ENCODE peak calls at places on chromosomes 7 and 10, in four cellular contexts. One of them, this sample, is unnamed.
A peak's percentile ranks its signal among the peaks of the same experiment; 100 is the strongest.

GRCh38 chr7:63925262-63925625 is 73.4 kb upstream of the ZNF722 start:
- DNase-seq in left cardiac atrium: no peak
- DNase-seq in activated CD4-positive, alpha-beta memory T cell treated with anti-CD3 and anti-CD28 coated beads, Interleukin-2, amount 10 ng/mL, durations not matched to agents 7 days and 5 days: no peak
- DNase-seq in activated naive CD8-positive, alpha-beta T cell treated with anti-CD3 and anti-CD28 coated beads, Interleukin-2, amount 50 U/mL, for 24 hours: peak; percentile 16
- DNase-seq in this sample: no peak

GRCh38 chr7:84204655-84205054 is 10.1 kb upstream of the SEMA3A start:
- DNase-seq in activated CD4-positive, alpha-beta memory T cell treated with anti-CD3 and anti-CD28 coated beads, Interleukin-2, amount 10 ng/mL, durations not matched to agents 7 days and 5 days: no peak
- DNase-seq in left cardiac atrium: no peak
- DNase-seq in activated naive CD8-positive, alpha-beta T cell treated with anti-CD3 and anti-CD28 coated beads, Interleukin-2, amount 50 U/mL, for 24 hours: no peak
- DNase-seq in this sample: no peak

GRCh38 chr7:3943779-3944520 is 642.9 kb downstream of the SDK1 start:
- DNase-seq in activated CD4-positive, alpha-beta memory T cell treated with anti-CD3 and anti-CD28 coated beads, Interleukin-2, amount 10 ng/mL, durations not matched to agents 7 days and 5 days: no peak
- DNase-seq in left cardiac atrium: no peak
- DNase-seq in activated naive CD8-positive, alpha-beta T cell treated with anti-CD3 and anti-CD28 coated beads, Interleukin-2, amount 50 U/mL, for 24 hours: no peak
- DNase-seq in this sample: no peak

GRCh38 chr7:112989531-112989930 is 97.1 kb downstream of the GPR85 start:
- DNase-seq in activated naive CD8-positive, alpha-beta T cell treated with anti-CD3 and anti-CD28 coated beads, Interleukin-2, amount 50 U/mL, for 24 hours: no peak
- DNase-seq in left cardiac atrium: no peak
- DNase-seq in activated CD4-positive, alpha-beta memory T cell treated with anti-CD3 and anti-CD28 coated beads, Interleukin-2, amount 10 ng/mL, durations not matched to agents 7 days and 5 days: no peak
- DNase-seq in this sample: no peak

GRCh38 chr10:132494831-132495230 is 42.8 kb upstream of the INPP5A start:
- DNase-seq in left cardiac atrium: no peak
- DNase-seq in activated naive CD8-positive, alpha-beta T cell treated with anti-CD3 and anti-CD28 coated beads, Interleukin-2, amount 50 U/mL, for 24 hours: no peak
- DNase-seq in activated CD4-positive, alpha-beta memory T cell treated with anti-CD3 and anti-CD28 coated beads, Interleukin-2, amount 10 ng/mL, durations not matched to agents 7 days and 5 days: no peak
- DNase-seq in this sample: no peak

GRCh38 chr10:67657775-67658174 is 38.2 kb downstream of the CTNNA3 start:
- DNase-seq in left cardiac atrium: no peak
- DNase-seq in activated CD4-positive, alpha-beta memory T cell treated with anti-CD3 and anti-CD28 coated beads, Interleukin-2, amount 10 ng/mL, durations not matched to agents 7 days and 5 days: no peak
- DNase-seq in activated naive CD8-positive, alpha-beta T cell treated with anti-CD3 and anti-CD28 coated beads, Interleukin-2, amount 50 U/mL, for 24 hours: no peak
- DNase-seq in this sample: no peak

GRCh38 chr10:96089116-96089515 is 41.0 kb upstream of the ZNF518A start:
- DNase-seq in activated CD4-positive, alpha-beta memory T cell treated with anti-CD3 and anti-CD28 coated beads, Interleukin-2, amount 10 ng/mL, durations not matched to agents 7 days and 5 days: no peak
- DNase-seq in activated naive CD8-positive, alpha-beta T cell treated with anti-CD3 and anti-CD28 coated beads, Interleukin-2, amount 50 U/mL, for 24 hours: no peak
- DNase-seq in left cardiac atrium: no peak
- DNase-seq in this sample: no peak

GRCh38 chr10:80405636-80406035 is 2.7 kb upstream of the PRXL2A start:
- DNase-seq in activated CD4-positive, alpha-beta memory T cell treated with anti-CD3 and anti-CD28 coated beads, Interleukin-2, amount 10 ng/mL, durations not matched to agents 7 days and 5 days: no peak
- DNase-seq in left cardiac atrium: no peak
- DNase-seq in activated naive CD8-positive, alpha-beta T cell treated with anti-CD3 and anti-CD28 coated beads, Interleukin-2, amount 50 U/mL, for 24 hours: no peak
- DNase-seq in this sample: no peak

GRCh38 chr10:34104829-34105572 is 710.1 kb downstream of the PARD3 start:
- DNase-seq in activated naive CD8-positive, alpha-beta T cell treated with anti-CD3 and anti-CD28 coated beads, Interleukin-2, amount 50 U/mL, for 24 hours: no peak
- DNase-seq in activated CD4-positive, alpha-beta memory T cell treated with anti-CD3 and anti-CD28 coated beads, Interleukin-2, amount 10 ng/mL, durations not matched to agents 7 days and 5 days: no peak
- DNase-seq in left cardiac atrium: no peak
- DNase-seq in this sample: no peak

GRCh38 chr10:29980084-29980483 is 79.3 kb downstream of the JCAD start:
- DNase-seq in left cardiac atrium: peak; percentile 77
- DNase-seq in activated naive CD8-positive, alpha-beta T cell treated with anti-CD3 and anti-CD28 coated beads, Interleukin-2, amount 50 U/mL, for 24 hours: no peak
- DNase-seq in activated CD4-positive, alpha-beta memory T cell treated with anti-CD3 and anti-CD28 coated beads, Interleukin-2, amount 10 ng/mL, durations not matched to agents 7 days and 5 days: no peak
- DNase-seq in this sample: peak; percentile 64

GRCh38 chr7:78043159-78043558 is 244.6 kb downstream of the PHTF2 start:
- DNase-seq in activated CD4-positive, alpha-beta memory T cell treated with anti-CD3 and anti-CD28 coated beads, Interleukin-2, amount 10 ng/mL, durations not matched to agents 7 days and 5 days: no peak
- DNase-seq in left cardiac atrium: no peak
- DNase-seq in activated naive CD8-positive, alpha-beta T cell treated with anti-CD3 and anti-CD28 coated beads, Interleukin-2, amount 50 U/mL, for 24 hours: no peak
- DNase-seq in this sample: no peak

GRCh38 chr10:11795101-11795920 is 27.8 kb upstream of the PROSER2 start:
- DNase-seq in activated CD4-positive, alpha-beta memory T cell treated with anti-CD3 and anti-CD28 coated beads, Interleukin-2, amount 10 ng/mL, durations not matched to agents 7 days and 5 days: no peak
- DNase-seq in left cardiac atrium: no peak
- DNase-seq in activated naive CD8-positive, alpha-beta T cell treated with anti-CD3 and anti-CD28 coated beads, Interleukin-2, amount 50 U/mL, for 24 hours: no peak
- DNase-seq in this sample: no peak

GRCh38 chr10:79137826-79138225 is 69.1 kb downstream of the ZMIZ1 start:
- DNase-seq in activated CD4-positive, alpha-beta memory T cell treated with anti-CD3 and anti-CD28 coated beads, Interleukin-2, amount 10 ng/mL, durations not matched to agents 7 days and 5 days: peak; percentile 80
- DNase-seq in left cardiac atrium: no peak
- DNase-seq in activated naive CD8-positive, alpha-beta T cell treated with anti-CD3 and anti-CD28 coated beads, Interleukin-2, amount 50 U/mL, for 24 hours: peak; percentile 75
- DNase-seq in this sample: peak; percentile 57

GRCh38 chr7:87600130-87601124 is at the start of gene ABCB1:
- DNase-seq in left cardiac atrium: peak; percentile 59
- DNase-seq in activated CD4-positive, alpha-beta memory T cell treated with anti-CD3 and anti-CD28 coated beads, Interleukin-2, amount 10 ng/mL, durations not matched to agents 7 days and 5 days: peak; percentile 52
- DNase-seq in activated naive CD8-positive, alpha-beta T cell treated with anti-CD3 and anti-CD28 coated beads, Interleukin-2, amount 50 U/mL, for 24 hours: peak; percentile 57
- DNase-seq in this sample: peak; percentile 33

GRCh38 chr10:26588611-26589010 is 108.9 kb upstream of the PDSS1 start:
- DNase-seq in left cardiac atrium: no peak
- DNase-seq in activated CD4-positive, alpha-beta memory T cell treated with anti-CD3 and anti-CD28 coated beads, Interleukin-2, amount 10 ng/mL, durations not matched to agents 7 days and 5 days: no peak
- DNase-seq in activated naive CD8-positive, alpha-beta T cell treated with anti-CD3 and anti-CD28 coated beads, Interleukin-2, amount 50 U/mL, for 24 hours: no peak
- DNase-seq in this sample: no peak

GRCh38 chr10:17782921-17783665 is 26.1 kb upstream of the MRC1 start:
- DNase-seq in left cardiac atrium: no peak
- DNase-seq in activated naive CD8-positive, alpha-beta T cell treated with anti-CD3 and anti-CD28 coated beads, Interleukin-2, amount 50 U/mL, for 24 hours: no peak
- DNase-seq in activated CD4-positive, alpha-beta memory T cell treated with anti-CD3 and anti-CD28 coated beads, Interleukin-2, amount 10 ng/mL, durations not matched to agents 7 days and 5 days: no peak
- DNase-seq in this sample: no peak

GRCh38 chr10:112526130-112526529 is 79.1 kb downstream of the VTI1A start:
- DNase-seq in activated CD4-positive, alpha-beta memory T cell treated with anti-CD3 and anti-CD28 coated beads, Interleukin-2, amount 10 ng/mL, durations not matched to agents 7 days and 5 days: no peak
- DNase-seq in left cardiac atrium: no peak
- DNase-seq in activated naive CD8-positive, alpha-beta T cell treated with anti-CD3 and anti-CD28 coated beads, Interleukin-2, amount 50 U/mL, for 24 hours: no peak
- DNase-seq in this sample: no peak

GRCh38 chr7:23712368-23713284 is 2.6 kb downstream of the STK31 start:
- DNase-seq in activated naive CD8-positive, alpha-beta T cell treated with anti-CD3 and anti-CD28 coated beads, Interleukin-2, amount 50 U/mL, for 24 hours: no peak
- DNase-seq in left cardiac atrium: no peak
- DNase-seq in activated CD4-positive, alpha-beta memory T cell treated with anti-CD3 and anti-CD28 coated beads, Interleukin-2, amount 10 ng/mL, durations not matched to agents 7 days and 5 days: no peak
- DNase-seq in this sample: no peak

GRCh38 chr10:112059220-112059619 is 124.3 kb downstream of the GPAM start:
- DNase-seq in left cardiac atrium: no peak
- DNase-seq in activated naive CD8-positive, alpha-beta T cell treated with anti-CD3 and anti-CD28 coated beads, Interleukin-2, amount 50 U/mL, for 24 hours: no peak
- DNase-seq in activated CD4-positive, alpha-beta memory T cell treated with anti-CD3 and anti-CD28 coated beads, Interleukin-2, amount 10 ng/mL, durations not matched to agents 7 days and 5 days: no peak
- DNase-seq in this sample: no peak

GRCh38 chr10:79244068-79244442 is 103.2 kb upstream of the PPIF start:
- DNase-seq in left cardiac atrium: no peak
- DNase-seq in activated CD4-positive, alpha-beta memory T cell treated with anti-CD3 and anti-CD28 coated beads, Interleukin-2, amount 10 ng/mL, durations not matched to agents 7 days and 5 days: peak; percentile 37
- DNase-seq in activated naive CD8-positive, alpha-beta T cell treated with anti-CD3 and anti-CD28 coated beads, Interleukin-2, amount 50 U/mL, for 24 hours: peak; percentile 12
- DNase-seq in this sample: no peak

GRCh38 chr7:45102785-45103712 is 8.4 kb downstream of the TBRG4 start:
- DNase-seq in left cardiac atrium: no peak
- DNase-seq in activated naive CD8-positive, alpha-beta T cell treated with anti-CD3 and anti-CD28 coated beads, Interleukin-2, amount 50 U/mL, for 24 hours: no peak
- DNase-seq in activated CD4-positive, alpha-beta memory T cell treated with anti-CD3 and anti-CD28 coated beads, Interleukin-2, amount 10 ng/mL, durations not matched to agents 7 days and 5 days: no peak
- DNase-seq in this sample: no peak

This sample was measured in left ventricle myocardium inferior.